ENCODE peak calls at places on chromosome 21, in eight cellular contexts. F is nephron progenitor cell, B is type B pancreatic cell, X is psoas muscle, M is tibial artery, R is upper lobe of left lung, J is heart left ventricle, A is dorsolateral prefrontal cortex. H is an unnamed sample.

GRCh38 chr21:44532165-44532564 is 7.8 kb downstream of the KRTAP10-1 start:
- DNase-seq in F (no peak), B (peak), X (no peak), M (no peak), R (no peak), J (no peak), A (no peak), H (no peak)

GRCh38 chr21:32484706-32485380 is 72.3 kb downstream of the EVA1C start:
- DNase-seq in F (no peak), B (no peak), X (peak), M (peak), R (no peak), J (peak), A (peak), H (no peak)

GRCh38 chr21:44375281-44375651 is 21.8 kb downstream of the TRPM2 start:
- DNase-seq in F (no peak), B (peak), X (peak), M (peak), R (no peak), J (no peak), A (no peak), H (no peak)

GRCh38 chr21:29133796-29134195 is 3.4 kb downstream of the MAP3K7CL start:
- DNase-seq in F (no peak), B (no peak), X (no peak), M (no peak), R (no peak), J (no peak), A (no peak), H (no peak)

GRCh38 chr21:41928621-41929220 is 25.1 kb downstream of the C2CD2 start:
- DNase-seq in F (no peak), B (no peak), X (no peak), M (no peak), R (no peak), J (no peak), A (no peak), H (no peak)

GRCh38 chr21:32382108-32382601 is 10.7 kb downstream of the URB1 start:
- DNase-seq in F (no peak), B (no peak), X (no peak), M (no peak), R (no peak), J (no peak), A (no peak), H (no peak)

GRCh38 chr21:36472377-36472776 is 7.5 kb downstream of the CLDN14 start:
- DNase-seq in F (no peak), B (no peak), X (no peak), M (no peak), R (no peak), J (no peak), A (no peak), H (no peak)

GRCh38 chr21:41695513-41695912 is 71.3 kb downstream of the RIPK4 start:
- DNase-seq in F (no peak), B (no peak), X (no peak), M (no peak), R (no peak), J (no peak), A (no peak), H (no peak)

GRCh38 chr21:21921410-21922232 is 923.4 kb downstream of the NCAM2 start:
- DNase-seq in F (no peak), B (no peak), X (no peak), M (no peak), R (no peak), J (no peak), A (no peak), H (no peak)

GRCh38 chr21:32562426-32562825 is 22.9 kb downstream of the TCP10L start:
- DNase-seq in F (no peak), B (no peak), X (no peak), M (peak), R (no peak), J (peak), A (no peak), H (no peak)

GRCh38 chr21:32807717-32808380 is 36.3 kb upstream of the PAXBP1 start:
- DNase-seq in F (no peak), B (no peak), X (no peak), M (no peak), R (no peak), J (no peak), A (no peak), H (no peak)

GRCh38 chr21:26761174-26761915 is 83.9 kb downstream of the ADAMTS1 start:
- DNase-seq in F (no peak), B (no peak), X (no peak), M (no peak), R (no peak), J (no peak), A (no peak), H (no peak)

GRCh38 chr21:43361127-43361492 is 65.8 kb downstream of the SIK1 start:
- DNase-seq in F (peak), B (no peak), X (peak), M (no peak), R (peak), J (peak), A (no peak), H (no peak)

GRCh38 chr21:36068748-36069398 is 951 bp upstream of the CBR1 start:
- DNase-seq in F (no peak), B (no peak), X (no peak), M (no peak), R (no peak), J (no peak), A (no peak), H (no peak)

GRCh38 chr21:27636671-27637070 is 669.8 kb upstream of the ADAMTS5 start:
- DNase-seq in F (no peak), B (no peak), X (peak), M (no peak), R (no peak), J (no peak), A (no peak), H (no peak)

GRCh38 chr21:19922122-19922521 is 1076.1 kb upstream of the NCAM2 start:
- DNase-seq in F (no peak), B (no peak), X (no peak), M (no peak), R (no peak), J (no peak), A (no peak), H (no peak)

GRCh38 chr21:43321611-43322010 is 105.3 kb downstream of the SIK1 start:
- DNase-seq in F (no peak), B (no peak), X (no peak), M (no peak), R (peak), J (no peak), A (no peak), H (no peak)

GRCh38 chr21:17610862-17611261 is 1.8 kb downstream of the BTG3 start:
- DNase-seq in F (peak), B (no peak), X (no peak), M (peak), R (no peak), J (no peak), A (no peak), H (no peak)

GRCh38 chr21:42142598-42142997 is 71.5 kb downstream of the UMODL1 start:
- DNase-seq in F (no peak), B (no peak), X (no peak), M (no peak), R (no peak), J (no peak), A (no peak), H (no peak)

GRCh38 chr21:33029975-33030461 is 4.3 kb downstream of the OLIG2 start:
- DNase-seq in F (no peak), B (no peak), X (no peak), M (no peak), R (no peak), J (no peak), A (no peak), H (no peak)

GRCh38 chr21:24112020-24112419 is 1495.3 kb downstream of the MRPL39 start:
- DNase-seq in F (no peak), B (no peak), X (no peak), M (no peak), R (no peak), J (no peak), A (no peak), H (no peak)

GRCh38 chr21:32387151-32387550 is 5.7 kb downstream of the URB1 start:
- DNase-seq in F (no peak), B (no peak), X (no peak), M (no peak), R (no peak), J (no peak), A (no peak), H (no peak)

GRCh38 chr21:41681939-41682718 is 84.7 kb downstream of the RIPK4 start:
- DNase-seq in F (no peak), B (no peak), X (no peak), M (no peak), R (no peak), J (no peak), A (no peak), H (no peak)

GRCh38 chr21:42111811-42112210 is 40.7 kb downstream of the UMODL1 start:
- DNase-seq in F (no peak), B (no peak), X (peak), M (no peak), R (no peak), J (no peak), A (no peak), H (no peak)

GRCh38 chr21:20997308-20997632 is 939 bp upstream of the NCAM2 start:
- DNase-seq in F (peak), B (no peak), X (no peak), M (no peak), R (peak), J (peak), A (peak), H (no peak)

GRCh38 chr21:42445311-42445710 is 41.6 kb downstream of the UBASH3A start:
- DNase-seq in F (no peak), B (no peak), X (no peak), M (no peak), R (no peak), J (no peak), A (no peak), H (no peak)

GRCh38 chr21:36926989-36927695 is 39.3 kb downstream of the HLCS start:
- DNase-seq in F (no peak), B (no peak), X (no peak), M (no peak), R (no peak), J (no peak), A (no peak), H (no peak)

GRCh38 chr21:32335601-32336575 is 37.2 kb downstream of the MRAP start:
- DNase-seq in F (no peak), B (no peak), X (no peak), M (no peak), R (no peak), J (no peak), A (peak), H (peak)

GRCh38 chr21:33289199-33289819 is 23.1 kb downstream of the IL10RB start:
- DNase-seq in F (no peak), B (no peak), X (no peak), M (no peak), R (peak), J (no peak), A (no peak), H (no peak)

GRCh38 chr21:27674037-27674436 is 707.1 kb upstream of the ADAMTS5 start:
- DNase-seq in F (no peak), B (no peak), X (no peak), M (no peak), R (no peak), J (no peak), A (no peak), H (no peak)

GRCh38 chr21:44564886-44565598 is 6.4 kb upstream of the KRTAP10-3 start:
- DNase-seq in F (no peak), B (no peak), X (no peak), M (no peak), R (no peak), J (no peak), A (no peak), H (no peak)

GRCh38 chr21:14482165-14482564 is 64.0 kb downstream of the SAMSN1 start:
- DNase-seq in F (no peak), B (no peak), X (no peak), M (no peak), R (no peak), J (no peak), A (no peak), H (no peak)

GRCh38 chr21:25700741-25701140 is 34.0 kb downstream of the ATP5PF start:
- DNase-seq in F (no peak), B (no peak), X (no peak), M (no peak), R (no peak), J (no peak), A (no peak), H (no peak)

GRCh38 chr21:14078746-14079375 is 131.9 kb downstream of the LIPI start:
- DNase-seq in F (no peak), B (no peak), X (no peak), M (no peak), R (no peak), J (no peak), A (no peak), H (no peak)

GRCh38 chr21:18743523-18743922 is 339.9 kb upstream of the TMPRSS15 start:
- DNase-seq in F (no peak), B (no peak), X (no peak), M (no peak), R (no peak), J (no peak), A (no peak), H (no peak)

GRCh38 chr21:34690793-34691175 is 22.0 kb downstream of the CLIC6 start:
- DNase-seq in F (no peak), B (no peak), X (no peak), M (no peak), R (no peak), J (no peak), A (no peak), H (no peak)

GRCh38 chr21:34687065-34687464 is 18.3 kb downstream of the CLIC6 start:
- DNase-seq in F (no peak), B (no peak), X (no peak), M (peak), R (no peak), J (no peak), A (no peak), H (no peak)

GRCh38 chr21:34688715-34689114 is 19.9 kb downstream of the CLIC6 start:
- DNase-seq in F (no peak), B (no peak), X (no peak), M (no peak), R (no peak), J (no peak), A (no peak), H (no peak)

GRCh38 chr21:34690041-34690792 is 21.4 kb downstream of the CLIC6 start:
- DNase-seq in F (no peak), B (no peak), X (no peak), M (no peak), R (no peak), J (no peak), A (no peak), H (no peak)

GRCh38 chr21:34688145-34688544 is 19.4 kb downstream of the CLIC6 start:
- DNase-seq in F (no peak), B (no peak), X (peak), M (no peak), R (no peak), J (no peak), A (no peak), H (no peak)
- TF ChIP-seq CTCF in F (no peak), B (no peak), X (no peak), M (no peak), R (no peak), J (peak), A (no peak), H (no peak)

GRCh38 chr21:34770581-34770980 is 101.8 kb downstream of the CLIC6 start:
- DNase-seq in F (no peak), B (no peak), X (no peak), M (no peak), R (no peak), J (no peak), A (no peak), H (no peak)
- TF ChIP-seq CTCF in F (no peak), B (no peak), X (no peak), M (no peak), R (no peak), J (no peak), A (no peak), H (no peak)

GRCh38 chr21:38330671-38331070 is 73.9 kb downstream of the KCNJ15 start:
- DNase-seq in F (no peak), B (no peak), X (no peak), M (no peak), R (no peak), J (no peak), A (no peak), H (no peak)

GRCh38 chr21:38329176-38329575 is 72.4 kb downstream of the KCNJ15 start:
- DNase-seq in F (no peak), B (no peak), X (no peak), M (no peak), R (no peak), J (no peak), A (no peak), H (no peak)

GRCh38 chr21:38337793-38338192 is 81.0 kb downstream of the KCNJ15 start:
- DNase-seq in F (no peak), B (no peak), X (no peak), M (no peak), R (no peak), J (no peak), A (no peak), H (no peak)

GRCh38 chr21:38334866-38335265 is 78.1 kb downstream of the KCNJ15 start:
- DNase-seq in F (no peak), B (no peak), X (no peak), M (no peak), R (peak), J (no peak), A (no peak), H (no peak)

DNA sequence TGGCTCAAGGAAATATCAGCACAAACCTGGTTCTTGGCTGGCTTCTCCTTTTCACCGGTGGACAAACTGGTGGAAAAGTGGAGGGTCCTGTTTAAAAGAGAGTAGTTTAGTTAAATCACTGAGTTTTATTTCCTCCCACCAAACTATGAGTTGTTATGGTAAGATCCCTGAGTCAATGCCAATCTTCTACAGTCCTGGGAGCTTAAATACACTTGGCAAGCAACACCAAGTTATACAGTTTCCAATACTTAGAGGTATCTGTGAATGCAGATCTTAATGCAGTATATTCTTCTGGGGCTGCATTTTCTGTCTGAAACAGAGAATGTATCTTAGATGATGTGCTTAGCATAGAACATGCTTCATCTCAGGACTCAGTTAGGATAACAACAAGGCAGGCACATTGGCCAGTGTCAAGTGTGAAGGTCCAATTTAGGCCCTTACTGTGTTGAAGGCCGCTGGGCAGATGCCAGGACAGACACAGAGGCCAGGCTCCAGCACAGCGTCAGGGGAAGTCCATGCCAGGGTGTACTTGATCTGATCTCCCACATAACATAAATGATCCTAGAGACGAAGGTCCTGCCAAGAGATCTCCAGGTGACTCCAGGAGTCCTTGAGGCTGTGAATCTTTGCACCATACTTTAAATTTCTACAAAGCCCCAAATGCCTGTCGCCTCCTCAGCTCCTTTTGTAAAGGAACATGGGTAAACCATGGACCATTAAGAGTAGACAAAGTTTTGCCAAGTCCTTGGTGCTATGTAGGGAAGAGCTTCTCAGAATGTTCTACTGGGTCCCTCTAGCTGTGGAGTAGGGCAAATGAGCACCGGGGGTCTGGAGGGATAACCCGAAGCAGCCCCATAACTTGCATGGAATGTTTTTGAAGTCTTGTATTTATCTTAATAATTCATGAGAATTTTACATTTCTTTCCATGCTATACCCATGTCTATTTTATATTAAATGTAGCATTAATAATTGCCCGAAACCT is 76.8 kb downstream of the KCNJ15 start:
- DNase-seq in F (no peak), B (no peak), X (no peak), M (no peak), R (no peak), J (no peak), A (no peak), H (no peak)
- TF ChIP-seq CTCF in F (no peak), B (peak), X (no peak), M (no peak), R (no peak), J (no peak), A (no peak), H (no peak)

DNA sequence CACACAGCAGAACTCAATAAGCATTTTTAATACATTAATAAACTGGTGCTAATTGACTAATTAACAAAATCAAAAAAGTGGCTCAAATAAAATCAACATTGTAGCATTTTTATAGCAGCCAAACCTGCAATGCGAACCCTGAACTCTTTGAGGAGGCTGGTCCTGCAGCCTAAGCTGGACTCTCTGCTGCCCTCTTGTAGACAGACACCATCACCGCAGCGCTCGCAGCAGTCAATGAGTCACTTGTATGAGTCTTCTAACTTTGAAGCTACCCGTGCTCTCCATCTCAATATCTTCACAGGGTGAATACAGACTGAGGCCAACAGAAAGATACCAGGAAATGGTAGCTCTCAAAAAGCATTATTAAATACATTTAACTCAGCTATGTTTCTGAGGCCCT is 9.7 kb upstream of the KRTAP7-1 start:
- DNase-seq in F (peak), B (no peak), X (no peak), M (no peak), R (no peak), J (no peak), A (no peak), H (peak)
- TF ChIP-seq CTCF in F (peak), B (peak), X (no peak), M (no peak), R (no peak), J (no peak), A (no peak), H (peak)

GRCh38 chr21:39182484-39183271 is 573 bp downstream of the PSMG1 start:
- DNase-seq in F (no peak), B (no peak), X (no peak), M (no peak), R (no peak), J (no peak), A (no peak), H (no peak)

GRCh38 chr21:39183272-39184049 is at the start of gene PSMG1:
- DNase-seq in F (peak), B (peak), X (peak), M (peak), R (peak), J (peak), A (peak), H (peak)

GRCh38 chr21:39181205-39181818 is 1.9 kb downstream of the PSMG1 start:
- DNase-seq in F (no peak), B (no peak), X (no peak), M (no peak), R (no peak), J (no peak), A (no peak), H (no peak)

GRCh38 chr21:39182016-39182415 is 1.2 kb downstream of the PSMG1 start:
- DNase-seq in F (no peak), B (no peak), X (no peak), M (no peak), R (no peak), J (no peak), A (no peak), H (no peak)

DNA sequence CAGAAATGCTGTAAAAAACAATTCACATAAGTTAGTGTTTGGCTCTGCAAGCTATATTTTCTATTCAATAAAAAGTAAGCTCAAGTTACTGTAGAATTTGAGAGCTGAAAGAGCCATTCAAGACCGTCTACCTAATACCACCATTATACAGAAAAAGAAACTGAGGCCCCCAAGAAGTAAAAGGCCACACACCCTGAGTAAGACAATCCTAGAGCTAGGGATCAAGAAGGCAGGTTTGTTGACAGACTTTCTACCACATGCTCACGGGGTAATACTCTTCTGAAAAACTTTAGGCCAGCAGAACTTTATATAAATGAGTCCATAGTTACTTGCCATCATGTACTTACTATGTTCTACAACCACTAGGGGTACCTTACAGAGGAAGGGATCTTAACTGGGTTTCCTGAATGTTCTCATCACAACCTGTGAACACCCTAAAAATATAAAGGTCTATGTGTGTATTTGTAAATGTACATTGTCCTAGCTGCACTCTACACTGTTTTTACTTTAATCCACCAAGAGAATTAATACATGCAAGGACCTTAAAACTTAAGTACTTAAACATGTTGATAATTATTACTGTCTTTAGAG is 2.7 kb downstream of the PSMG1 start:
- DNase-seq in F (no peak), B (no peak), X (no peak), M (no peak), R (no peak), J (no peak), A (no peak), H (no peak)
- TF ChIP-seq CTCF in F (no peak), B (peak), X (no peak), M (no peak), R (no peak), J (no peak), A (no peak), H (peak)